ENCODE peak calls at places on chromosome 16, in four cellular contexts. O is A549, Q is K562, D is GM12878. R is an unnamed sample.
A peak's percentile ranks its signal among the peaks of the same experiment; 100 is the strongest.

GRCh38 chr16:88353691-88354090 is 29.1 kb upstream of the ZNF469 start:
- DNase-seq in O (no peak), Q (no peak), D (no peak), R (no peak)

GRCh38 chr16:19700319-19700781 is 17.7 kb downstream of the KNOP1 start:
- DNase-seq in O (peak; percentile 76), Q (no peak), D (no peak), R (no peak)

GRCh38 chr16:18932243-18932997 is 6.2 kb upstream of the SMG1 start:
- DNase-seq in O (no peak), Q (no peak), D (no peak), R (no peak)

GRCh38 chr16:86531193-86531550 is 20.8 kb downstream of the FOXF1 start:
- DNase-seq in O (no peak), Q (no peak), D (no peak), R (no peak)

GRCh38 chr16:89720520-89720858 is 209 bp downstream of the VPS9D1 start:
- DNase-seq in O (no peak), Q (no peak), D (no peak), R (no peak)

GRCh38 chr16:88938933-88939813 is 37.8 kb downstream of the CBFA2T3 start:
- DNase-seq in O (no peak), Q (no peak), D (no peak), R (no peak)

GRCh38 chr16:53465606-53466290 is 31.5 kb downstream of the RBL2 start:
- DNase-seq in O (peak; percentile 44), Q (peak; percentile 57), D (no peak), R (peak; percentile 14)

GRCh38 chr16:19240494-19240893 is 45.0 kb upstream of the CLEC19A start:
- DNase-seq in O (no peak), Q (no peak), D (no peak), R (no peak)

GRCh38 chr16:4058386-4058785 is 57.9 kb downstream of the ADCY9 start:
- DNase-seq in O (no peak), Q (no peak), D (no peak), R (no peak)

GRCh38 chr16:81204794-81205680 is 33.5 kb upstream of the BCO1 start:
- DNase-seq in O (peak; percentile 61), Q (peak; percentile 65), D (peak; percentile 11), R (peak; percentile 61)

GRCh38 chr16:88566158-88566557 is 4.0 kb upstream of the ZC3H18 start:
- DNase-seq in O (no peak), Q (peak; percentile 73), D (no peak), R (peak; percentile 39)

GRCh38 chr16:52191533-52192134 is 355.3 kb downstream of the TOX3 start:
- DNase-seq in O (peak; percentile 70), Q (peak; percentile 59), D (peak; percentile 15), R (peak; percentile 69)

GRCh38 chr16:63312343-63312742 is 1276.1 kb upstream of the CDH8 start:
- DNase-seq in O (no peak), Q (no peak), D (no peak), R (no peak)

GRCh38 chr16:29025218-29025617 is 40.4 kb downstream of the LAT start:
- DNase-seq in O (no peak), Q (peak; percentile 65), D (no peak), R (no peak)

GRCh38 chr16:81744385-81744784 is 34.7 kb upstream of the PLCG2 start:
- DNase-seq in O (no peak), Q (no peak), D (no peak), R (no peak)

GRCh38 chr16:47142469-47143328 is 1.0 kb downstream of the NETO2 start:
- DNase-seq in O (peak; percentile 36), Q (peak; percentile 41), D (no peak), R (peak; percentile 82)

GRCh38 chr16:6035161-6035560 is 937.6 kb upstream of the EEF2KMT start:
- DNase-seq in O (no peak), Q (no peak), D (no peak), R (no peak)

GRCh38 chr16:2151188-2152091 is 3.0 kb downstream of the RAB26 start:
- DNase-seq in O (peak; percentile 52), Q (peak; percentile 70), D (no peak), R (peak; percentile 56)

GRCh38 chr16:4496305-4496704 is 20.1 kb downstream of the HMOX2 start:
- DNase-seq in O (peak; percentile 36), Q (no peak), D (no peak), R (no peak)

GRCh38 chr16:86117756-86118155 is 218.8 kb downstream of the IRF8 start:
- DNase-seq in O (no peak), Q (no peak), D (no peak), R (no peak)

GRCh38 chr16:84453061-84453752 is 51.3 kb downstream of the MEAK7 start:
- DNase-seq in O (no peak), Q (no peak), D (no peak), R (no peak)

GRCh38 chr16:83701494-83701893 is 106.3 kb upstream of the HSBP1 start:
- DNase-seq in O (peak; percentile 29), Q (peak; percentile 63), D (no peak), R (peak; percentile 68)

GRCh38 chr16:70158261-70158939 is 15.2 kb upstream of the CLEC18C start:
- DNase-seq in O (peak; percentile 46), Q (no peak), D (no peak), R (no peak)

GRCh38 chr16:79375351-79375750 is 225.2 kb downstream of the MAF start:
- DNase-seq in O (no peak), Q (no peak), D (no peak), R (no peak)

GRCh38 chr16:50842589-50842988 is 100.7 kb downstream of the CYLD start:
- DNase-seq in O (no peak), Q (peak; percentile 3), D (no peak), R (peak; percentile 25)

GRCh38 chr16:68935008-68935407 is 91.7 kb downstream of the TANGO6 start:
- DNase-seq in O (no peak), Q (no peak), D (no peak), R (no peak)

GRCh38 chr16:56532714-56533113 is 12.9 kb upstream of the BBS2 start:
- DNase-seq in O (no peak), Q (peak; percentile 15), D (no peak), R (no peak)

GRCh38 chr16:83949724-83950001 is 3.4 kb upstream of the OSGIN1 start:
- DNase-seq in O (no peak), Q (no peak), D (no peak), R (no peak)

GRCh38 chr16:68351991-68352431 is 41.2 kb downstream of the PRMT7 start:
- DNase-seq in O (no peak), Q (no peak), D (no peak), R (no peak)

GRCh38 chr16:21656795-21657768 is 4.7 kb upstream of the IGSF6 start:
- DNase-seq in O (peak; percentile 60), Q (peak; percentile 70), D (peak; percentile 32), R (peak; percentile 68)

GRCh38 chr16:27426423-27427408 is 24.7 kb downstream of the IL21R start:
- DNase-seq in O (peak; percentile 47), Q (peak; percentile 54), D (peak; percentile 93), R (peak; percentile 70)
- TF ChIP-seq POLR2A in O (no peak), Q (no peak), D (peak; percentile 89), R (no peak)

GRCh38 chr16:12260119-12260646 is 283.6 kb downstream of the SNX29 start:
- DNase-seq in O (no peak), Q (no peak), D (no peak), R (no peak)

GRCh38 chr16:12259258-12259657 is 282.7 kb downstream of the SNX29 start:
- DNase-seq in O (no peak), Q (no peak), D (no peak), R (no peak)

GRCh38 chr16:12258806-12259205 is 282.3 kb downstream of the SNX29 start:
- DNase-seq in O (no peak), Q (no peak), D (no peak), R (no peak)

GRCh38 chr16:12262454-12263180 is 286.1 kb downstream of the SNX29 start:
- DNase-seq in O (peak; percentile 19), Q (no peak), D (no peak), R (no peak)

DNA sequence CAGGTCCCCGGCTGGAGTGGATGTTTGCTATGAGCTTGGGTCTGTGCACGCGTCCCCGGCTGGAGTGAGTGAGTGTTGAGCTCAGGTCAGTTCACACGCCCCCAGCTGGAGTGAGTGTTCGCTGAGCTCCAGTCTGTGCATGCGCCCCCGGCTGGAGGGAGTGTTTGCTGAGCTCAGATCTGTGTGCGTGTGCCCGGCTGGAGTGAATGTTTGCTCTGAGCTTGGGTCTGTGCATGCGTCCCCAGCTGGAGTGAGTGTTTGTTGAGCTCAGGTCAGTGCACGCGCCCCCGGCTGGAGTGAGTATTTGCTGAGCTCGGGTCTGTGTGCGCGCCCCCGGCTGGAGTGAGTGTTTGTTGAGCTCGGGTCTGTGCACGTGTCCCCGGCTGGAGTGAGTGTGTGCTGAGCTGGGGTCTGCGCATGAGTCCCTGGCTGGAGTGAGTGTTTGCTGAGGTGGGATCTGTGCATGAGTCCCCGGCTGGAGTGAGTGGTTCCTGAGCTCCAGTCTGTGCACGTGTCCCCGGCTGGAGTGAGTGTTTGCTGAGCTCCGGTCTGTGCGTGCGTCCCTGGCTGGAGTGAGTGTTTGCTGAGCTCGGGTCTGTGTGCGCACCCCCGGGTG is 284.2 kb downstream of the SNX29 start:
- DNase-seq in O (peak; percentile 71), Q (peak; percentile 82), D (no peak), R (peak; percentile 15)
- TF ChIP-seq MYC in O (no peak), Q (no peak), D (no peak), R (no peak)

DNA sequence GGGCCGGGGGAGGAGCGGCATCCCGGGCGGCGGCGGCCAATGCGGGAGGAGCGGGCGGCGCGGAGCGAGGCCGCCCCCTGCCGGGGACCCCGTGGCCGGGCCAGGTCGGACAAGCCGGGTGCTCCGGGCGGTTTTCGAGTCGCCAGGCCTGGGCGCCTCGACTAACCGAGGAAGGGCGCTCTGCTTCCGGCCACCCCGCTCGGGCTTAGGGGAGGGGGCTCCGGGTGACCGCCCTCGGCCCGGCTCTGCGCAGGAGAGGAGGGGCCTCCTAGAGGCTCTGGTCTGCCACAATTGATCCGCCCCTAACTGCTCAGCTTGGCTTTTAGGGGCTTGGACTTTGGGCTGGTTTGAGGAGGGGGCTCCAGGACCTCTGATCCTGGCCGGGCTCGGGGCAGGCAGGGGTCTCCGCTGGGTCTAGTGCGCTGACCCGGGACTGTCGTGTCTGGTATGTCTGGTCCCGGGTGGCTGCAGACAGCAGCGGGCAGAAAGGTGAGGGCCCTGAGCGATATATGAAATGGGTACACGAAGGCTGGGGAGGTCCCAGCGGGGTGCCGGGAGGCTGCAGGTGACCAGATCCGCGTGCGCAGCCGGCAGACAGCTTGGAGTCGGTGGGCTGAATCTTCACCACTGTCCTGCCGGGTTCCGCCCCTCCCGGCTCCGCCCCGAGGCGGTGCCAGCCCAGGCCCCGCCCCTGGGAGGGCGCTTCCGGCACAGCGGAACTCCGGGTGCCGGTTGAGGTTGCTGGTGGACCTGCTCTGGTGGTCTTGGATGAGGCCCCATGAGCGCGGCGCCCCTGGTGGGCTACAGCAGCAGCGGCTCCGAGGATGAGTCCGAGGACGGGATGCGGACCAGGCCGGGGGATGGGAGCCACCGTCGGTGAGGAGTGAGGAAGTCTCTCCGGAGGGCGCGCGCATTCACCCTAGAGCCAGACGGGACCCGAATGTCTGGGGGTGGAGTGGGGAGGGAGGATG is at the start of gene USB1:
- DNase-seq in O (peak; percentile 91), Q (peak; percentile 93), D (peak; percentile 56), R (peak; percentile 93)
- TF ChIP-seq CTCF in O (peak; percentile 77), Q (peak; percentile 79), D (peak; percentile 42), R (peak; percentile 35)

GRCh38 chr16:8868272-8869211 is at the start of gene CARHSP1:
- DNase-seq in O (peak; percentile 91), Q (peak; percentile 95), D (peak; percentile 51), R (peak; percentile 94)
- TF ChIP-seq POLR2A in O (peak; percentile 53), Q (peak; percentile 88), D (peak; percentile 79), R (peak; percentile 80)

DNA sequence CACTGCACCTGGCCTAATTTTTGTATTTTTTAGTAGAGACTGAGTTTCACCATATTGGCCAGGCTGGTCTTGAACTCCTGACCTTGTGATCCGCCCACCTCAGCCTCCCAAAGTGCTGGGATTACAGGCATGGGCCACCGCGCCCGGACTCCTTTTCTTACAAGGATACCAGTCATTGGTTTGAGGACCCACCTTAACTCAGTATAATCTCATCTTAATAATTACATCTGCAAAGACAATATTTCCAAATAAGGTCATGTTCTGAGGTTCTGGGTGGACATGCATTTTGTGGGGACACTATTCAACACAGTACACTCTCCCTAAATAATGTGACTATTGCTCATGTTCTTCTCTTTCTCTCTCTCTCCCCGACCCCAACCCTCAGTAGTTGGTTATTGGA is 63.7 kb downstream of the ERCC4 start:
- DNase-seq in O (no peak), Q (no peak), D (no peak), R (no peak)
- TF ChIP-seq MYC in O (no peak), Q (no peak), D (no peak), R (no peak)

R was measured in NB4.